ENCODE peak calls at places on chromosomes 13 and 19, in ten cellular contexts. K, A, R, X, S, L, Y, V, E and I are unnamed samples.
A peak's percentile ranks its signal among the peaks of the same experiment; 100 is the strongest.

GRCh38 chr19:18430417-18431144 is 7.4 kb downstream of the ISYNA1 start:
- DNase-seq in L (no peak), E (no peak), V (no peak), R (no peak), X (no peak), A (no peak), Y (no peak), K (no peak), S (no peak), I (no peak)

GRCh38 chr13:45932611-45933182 is 81.1 kb upstream of the SIAH3 start:
- DNase-seq in A (no peak), X (no peak), V (no peak), L (no peak), E (no peak), Y (no peak), R (no peak), K (peak; percentile 23), S (peak; percentile 53), I (no peak)

GRCh38 chr13:27004389-27004788 is 167.2 kb downstream of the USP12 start:
- DNase-seq in S (no peak), A (no peak), L (peak; percentile 60), K (no peak), V (no peak), X (no peak), E (peak; percentile 19), R (no peak), Y (no peak), I (no peak)

GRCh38 chr13:21657538-21657937 is 13.3 kb upstream of the FGF9 start:
- DNase-seq in X (no peak), R (no peak), V (no peak), K (no peak), A (no peak), E (peak; percentile 94), S (no peak), Y (no peak), L (no peak), I (no peak)

GRCh38 chr19:14090509-14091085 is at the start of gene SAMD1:
- DNase-seq in A (peak; percentile 68), L (peak; percentile 98), Y (peak; percentile 67), V (peak; percentile 51), E (peak; percentile 83), R (peak; percentile 95), K (peak; percentile 86), S (peak; percentile 94), X (peak; percentile 88), I (peak; percentile 94)

GRCh38 chr13:98892821-98893220 is 85.0 kb downstream of the DOCK9 start:
- DNase-seq in S (no peak), X (no peak), V (no peak), K (no peak), A (no peak), L (no peak), E (no peak), Y (peak; percentile 40), R (no peak), I (no peak)

GRCh38 chr19:47107953-47108746 is 5.4 kb downstream of the ZC3H4 start:
- DNase-seq in R (peak; percentile 24), K (no peak), S (no peak), L (no peak), A (no peak), X (no peak), Y (peak; percentile 18), V (no peak), E (peak; percentile 29), I (no peak)

GRCh38 chr19:43780706-43781525 is at the start of gene KCNN4:
- DNase-seq in L (no peak), A (peak; percentile 70), E (peak; percentile 67), S (no peak), Y (no peak), R (no peak), K (no peak), V (peak; percentile 77), X (no peak), I (peak; percentile 69)

GRCh38 chr19:35595928-35596327 is 10.0 kb downstream of the PMIS2 start:
- DNase-seq in E (no peak), X (no peak), V (no peak), K (no peak), R (no peak), Y (no peak), S (no peak), A (no peak), L (no peak), I (no peak)

GRCh38 chr19:7831452-7831851 is 1.4 kb downstream of the EVI5L start:
- DNase-seq in S (no peak), K (no peak), Y (no peak), V (peak; percentile 73), X (no peak), R (no peak), E (peak; percentile 34), A (no peak), L (no peak), I (no peak)

GRCh38 chr19:46412983-46413261 is 442 bp downstream of the CCDC8 start:
- DNase-seq in V (no peak), L (no peak), E (no peak), K (no peak), S (no peak), Y (no peak), X (no peak), A (no peak), R (no peak), I (no peak)

GRCh38 chr13:110561335-110562033 is at the start of gene RAB20:
- DNase-seq in A (peak; percentile 66), L (peak; percentile 97), K (peak; percentile 87), Y (peak; percentile 67), V (peak; percentile 45), X (peak; percentile 84), R (peak; percentile 89), S (peak; percentile 94), E (peak; percentile 76), I (peak; percentile 61)
- TF ChIP-seq POLR2A in A (peak; percentile 51), L (no peak), K (no peak), Y (peak; percentile 32), V (no peak), X (no peak), R (peak; percentile 85), S (peak; percentile 80), E (no peak), I (no peak)

GRCh38 chr19:10518444-10519361 is 1.5 kb upstream of the S1PR5 start:
- DNase-seq in X (no peak), K (no peak), S (peak; percentile 42), L (no peak), Y (no peak), V (no peak), R (no peak), A (no peak), E (no peak), I (no peak)

GRCh38 chr19:10517760-10518443 is 655 bp upstream of the S1PR5 start:
- DNase-seq in V (peak; percentile 62), R (no peak), Y (no peak), X (no peak), E (peak; percentile 15), S (no peak), A (no peak), K (no peak), L (no peak), I (no peak)

GRCh38 chr19:10516671-10517286 is 468 bp downstream of the S1PR5 start:
- DNase-seq in E (no peak), L (no peak), A (no peak), R (no peak), S (no peak), K (no peak), X (no peak), Y (no peak), V (no peak), I (no peak)

GRCh38 chr19:10516064-10516385 is 1.2 kb downstream of the S1PR5 start:
- DNase-seq in V (no peak), L (no peak), X (no peak), Y (no peak), E (no peak), S (no peak), A (no peak), K (no peak), R (no peak), I (no peak)

GRCh38 chr19:10517361-10517759 is at the start of gene S1PR5:
- DNase-seq in A (no peak), K (no peak), E (no peak), S (peak; percentile 47), X (no peak), V (peak; percentile 35), L (no peak), R (peak; percentile 8), Y (no peak), I (no peak)
- TF ChIP-seq POLR2A in A (no peak), K (no peak), E (no peak), S (no peak), X (no peak), V (no peak), L (no peak), R (no peak), Y (no peak), I (no peak)

DNA sequence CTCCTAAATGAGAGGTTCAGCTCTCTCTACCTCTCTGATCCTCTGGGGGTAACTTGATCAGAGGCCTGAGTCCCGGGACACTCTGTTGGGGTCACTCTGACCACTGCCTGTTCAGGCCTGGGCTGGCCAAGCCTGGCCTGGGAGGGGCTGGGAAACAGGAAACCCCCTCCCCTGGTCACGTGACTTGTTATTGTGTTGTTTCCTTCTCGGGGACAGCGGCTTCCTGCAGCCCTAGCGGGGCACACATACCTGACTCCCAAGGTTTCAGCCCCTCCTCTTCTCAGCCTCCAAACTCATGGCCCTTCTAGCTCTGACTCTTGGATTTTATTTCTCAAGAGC is at the start of gene USHBP1:
- DNase-seq in L (no peak), X (no peak), V (no peak), S (no peak), E (no peak), R (peak; percentile 16), Y (peak; percentile 86), K (no peak), A (no peak), I (no peak)
- TF ChIP-seq POLR2A in L (no peak), X (no peak), V (no peak), S (no peak), E (no peak), R (peak; percentile 16), Y (peak; percentile 71), K (no peak), A (no peak), I (no peak)

GRCh38 chr19:1474765-1475351 is 4.2 kb downstream of the C19orf25 start:
- DNase-seq in E (no peak), K (no peak), X (no peak), L (no peak), A (no peak), S (no peak), V (no peak), Y (no peak), R (no peak), I (no peak)

GRCh38 chr19:1473424-1473851 is 5.6 kb downstream of the C19orf25 start:
- DNase-seq in A (no peak), X (no peak), E (no peak), S (no peak), L (no peak), R (no peak), V (no peak), K (no peak), Y (no peak), I (no peak)

GRCh38 chr19:1475751-1476437 is 3.1 kb downstream of the C19orf25 start:
- DNase-seq in R (no peak), Y (no peak), K (no peak), L (no peak), E (no peak), V (no peak), S (no peak), X (no peak), A (no peak), I (no peak)

GRCh38 chr19:1473056-1473400 is 6.0 kb downstream of the C19orf25 start:
- DNase-seq in Y (no peak), A (no peak), S (no peak), K (no peak), L (no peak), V (no peak), E (no peak), X (no peak), R (no peak), I (no peak)

GRCh38 chr19:1474011-1474764 is 4.8 kb downstream of the C19orf25 start:
- DNase-seq in X (no peak), E (peak; percentile 35), K (no peak), Y (no peak), S (no peak), L (no peak), A (no peak), V (no peak), R (no peak), I (no peak)
- TF ChIP-seq POLR2A in X (no peak), E (no peak), K (no peak), Y (no peak), S (no peak), L (no peak), A (no peak), V (no peak), R (no peak), I (no peak)